ENCODE peak calls at places on chromosome 7, in nine cellular contexts. W is AG09319; E is thyroid gland; Z is GM19239; U is BJ; V is HCT116; L is retinal pigment epithelial cell; P is activated naive CD8-positive, alpha-beta T cell treated with anti-CD3 and anti-CD28 coated beads, Interleukin-2, amount 10 ng/mL, durations not matched to agents 7 days and 5 days; M is GM04503. F is an unnamed sample.

GRCh38 chr7:4208086-4208485 is 474.0 kb upstream of the FOXK1 start:
- DNase-seq in W (no peak), E (no peak), Z (no peak), U (no peak), V (no peak), L (no peak), P (no peak), M (no peak), F (no peak)

GRCh38 chr7:112143567-112143966 is 62.6 kb downstream of the DOCK4 start:
- DNase-seq in W (peak; percentile 72), E (no peak), Z (no peak), U (no peak), V (no peak), L (no peak), P (no peak), M (peak; percentile 75), F (no peak)

GRCh38 chr7:151435103-151435916 is 4.6 kb downstream of the CRYGN start:
- DNase-seq in W (no peak), E (peak; percentile 72), Z (no peak), U (no peak), V (no peak), L (no peak), P (no peak), M (no peak), F (no peak)

GRCh38 chr7:81361769-81362168 is 408.1 kb downstream of the HGF start:
- DNase-seq in W (no peak), E (no peak), Z (no peak), U (peak; percentile 46), V (no peak), L (no peak), P (no peak), M (no peak), F (no peak)

GRCh38 chr7:38953971-38954370 is 23.7 kb upstream of the POU6F2 start:
- DNase-seq in W (no peak), E (no peak), Z (no peak), U (no peak), V (no peak), L (no peak), P (no peak), M (no peak), F (no peak)

GRCh38 chr7:124349443-124349842 is 316.6 kb upstream of the TMEM229A start:
- DNase-seq in W (no peak), E (no peak), Z (no peak), U (no peak), V (no peak), L (no peak), P (no peak), M (no peak), F (no peak)

GRCh38 chr7:37956791-37957190 is 36.4 kb downstream of the EPDR1 start:
- DNase-seq in W (no peak), E (no peak), Z (no peak), U (no peak), V (no peak), L (no peak), P (no peak), M (no peak), F (no peak)

GRCh38 chr7:14385074-14385473 is 395.6 kb upstream of the ETV1 start:
- DNase-seq in W (no peak), E (no peak), Z (no peak), U (no peak), V (no peak), L (no peak), P (no peak), M (no peak), F (no peak)

GRCh38 chr7:12769464-12769863 is 82.0 kb downstream of the ARL4A start:
- DNase-seq in W (no peak), E (no peak), Z (no peak), U (no peak), V (no peak), L (no peak), P (no peak), M (no peak), F (no peak)

GRCh38 chr7:423312-424260 is 96.1 kb downstream of the PDGFA start:
- DNase-seq in W (no peak), E (no peak), Z (no peak), U (no peak), V (no peak), L (no peak), P (no peak), M (no peak), F (no peak)

GRCh38 chr7:139492293-139492692 is 8.8 kb upstream of the KLRG2 start:
- DNase-seq in W (no peak), E (no peak), Z (no peak), U (no peak), V (no peak), L (no peak), P (no peak), M (no peak), F (no peak)

GRCh38 chr7:24786941-24787340 is 29.7 kb upstream of the GSDME start:
- DNase-seq in W (peak; percentile 83), E (peak; percentile 34), Z (no peak), U (peak; percentile 77), V (peak; percentile 73), L (peak; percentile 86), P (no peak), M (peak; percentile 96), F (peak; percentile 94)

GRCh38 chr7:122885583-122886356 is 490 bp downstream of the CADPS2 start:
- DNase-seq in W (no peak), E (peak; percentile 53), Z (peak; percentile 28), U (no peak), V (no peak), L (no peak), P (peak; percentile 33), M (no peak), F (no peak)

GRCh38 chr7:55690-56248 is 136.6 kb upstream of the FAM20C start:
- DNase-seq in W (no peak), E (no peak), Z (no peak), U (no peak), V (no peak), L (no peak), P (no peak), M (no peak), F (no peak)

F was measured in Caki2.